ENCODE peak calls at places on chromosomes 13 and 19, in ten cellular contexts. P is HFF-Myc, L is fibroblast of the aortic adventitia, T is bronchial epithelial cell, J is Calu3, V is progenitor cell of endocrine pancreas, C is RWPE1, A is MCF 10A, O is heart left ventricle, B is WTC11. R is an unnamed sample.

GRCh38 chr13:37026778-37027177 is 26.2 kb downstream of the EXOSC8 start:
- DNase-seq in P (no peak), L (no peak), T (peak; percentile 17), J (no peak), V (no peak), C (no peak), A (no peak), O (no peak), B (no peak), R (no peak)

GRCh38 chr13:51501592-51502205 is 48.9 kb upstream of the INTS6 start:
- DNase-seq in P (no peak), L (peak; percentile 46), T (peak; percentile 75), J (no peak), V (no peak), C (no peak), A (peak; percentile 62), O (no peak), B (no peak), R (no peak)

GRCh38 chr19:33411621-33412180 is 38.2 kb downstream of the CEBPG start:
- DNase-seq in P (no peak), L (no peak), T (no peak), J (no peak), V (no peak), C (no peak), A (no peak), O (no peak), B (no peak), R (no peak)

GRCh38 chr19:13226983-13227382 is 76.8 kb downstream of the IER2 start:
- DNase-seq in P (no peak), L (no peak), T (no peak), J (no peak), V (no peak), C (no peak), A (no peak), O (no peak), B (no peak), R (no peak)

GRCh38 chr13:31803327-31803726 is 64.0 kb downstream of the RXFP2 start:
- DNase-seq in P (no peak), L (no peak), T (no peak), J (no peak), V (no peak), C (no peak), A (no peak), O (no peak), B (no peak), R (no peak)

GRCh38 chr13:50222569-50223332 is 207.5 kb downstream of the KCNRG start:
- DNase-seq in P (peak; percentile 51), L (peak; percentile 95), T (peak; percentile 82), J (no peak), V (no peak), C (peak; percentile 27), A (peak; percentile 95), O (peak; percentile 30), B (peak; percentile 14), R (no peak)

GRCh38 chr19:13056052-13056660 is 46.5 kb downstream of the LYL1 start:
- DNase-seq in P (peak; percentile 67), L (peak; percentile 78), T (peak; percentile 71), J (peak; percentile 45), V (no peak), C (peak; percentile 94), A (peak; percentile 90), O (peak; percentile 70), B (peak; percentile 62), R (no peak)

GRCh38 chr19:19032420-19033175 is 719 bp downstream of the SUGP2 start:
- DNase-seq in P (peak; percentile 77), L (peak; percentile 93), T (peak; percentile 81), J (no peak), V (peak; percentile 66), C (peak; percentile 80), A (peak; percentile 13), O (peak; percentile 97), B (peak; percentile 95), R (peak; percentile 85)

GRCh38 chr19:18062043-18062442 is 24.7 kb downstream of the IL12RB1 start:
- DNase-seq in P (no peak), L (no peak), T (no peak), J (no peak), V (no peak), C (no peak), A (no peak), O (no peak), B (no peak), R (no peak)

GRCh38 chr19:50798116-50798942 is 8.1 kb downstream of the ACP4 start:
- DNase-seq in P (no peak), L (no peak), T (no peak), J (no peak), V (no peak), C (no peak), A (no peak), O (no peak), B (no peak), R (no peak)

DNA sequence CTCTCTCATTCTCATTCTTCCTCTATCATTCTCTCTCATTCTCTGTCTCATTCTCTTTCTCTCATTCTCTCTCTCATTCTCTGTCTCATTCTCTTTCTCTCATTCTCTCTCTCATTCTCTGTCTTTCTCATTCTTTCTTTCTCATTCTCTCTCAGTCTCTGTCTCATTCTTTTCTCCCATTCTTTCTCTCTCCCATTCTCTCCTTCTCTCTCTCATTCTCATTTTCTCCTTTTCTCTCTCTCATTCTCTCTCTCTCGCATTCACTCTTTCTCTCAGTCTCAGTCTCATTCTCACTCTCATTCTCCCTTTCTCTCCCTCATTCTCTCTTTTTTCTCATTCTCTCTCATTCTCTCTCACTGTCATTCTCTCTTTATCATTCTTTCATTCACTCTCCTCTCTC is 152.0 kb upstream of the UQCRFS1 start:
- DNase-seq in P (no peak), L (no peak), T (no peak), J (no peak), V (no peak), C (no peak), A (no peak), O (no peak), B (no peak), R (no peak)
- TF ChIP-seq CTCF in P (no peak), L (no peak), T (no peak), J (no peak), V (no peak), C (no peak), A (no peak), O (no peak), B (no peak), R (no peak)

DNA sequence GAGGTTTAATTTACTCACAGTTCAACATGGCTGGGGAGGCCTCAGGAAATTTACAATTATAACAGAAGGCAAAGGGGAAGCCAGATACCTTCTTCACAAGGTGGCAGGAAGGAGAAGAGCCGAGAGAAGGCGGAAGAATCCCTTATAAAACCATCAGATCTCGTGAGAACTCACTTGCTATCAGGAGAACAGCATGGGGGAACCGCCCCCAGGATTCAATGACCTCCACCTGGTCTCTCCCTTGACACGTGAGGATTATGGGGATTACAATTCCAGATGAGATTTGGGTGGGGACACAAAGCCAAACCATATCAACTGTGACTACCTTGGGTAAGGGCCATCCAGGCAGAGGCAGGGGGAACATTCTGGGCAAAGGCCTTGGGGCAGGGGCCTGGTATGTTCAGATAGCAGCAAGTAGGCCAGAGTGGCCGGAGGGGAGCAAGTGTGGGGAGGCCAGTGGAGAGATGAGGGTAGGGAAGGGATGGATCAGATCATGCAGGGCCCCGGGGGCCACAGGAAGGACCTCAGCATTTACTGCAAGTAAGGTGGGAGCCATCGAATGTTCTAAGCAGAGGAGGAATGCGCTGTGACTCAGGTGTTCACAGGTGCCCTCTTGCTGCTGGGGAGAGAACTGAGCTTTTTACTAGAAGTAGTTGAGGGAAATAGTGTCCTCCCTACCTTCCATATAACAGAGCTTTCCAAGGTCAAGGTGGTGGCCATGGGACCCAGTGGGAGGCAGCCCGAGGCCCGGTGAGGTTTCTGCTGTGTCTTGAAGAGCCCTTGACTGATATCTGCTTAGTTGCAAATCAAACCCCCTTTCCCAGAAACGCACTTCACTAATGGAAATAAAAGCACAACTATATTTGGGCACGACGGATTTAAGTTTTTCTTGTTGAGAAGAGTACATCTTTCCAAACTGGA is 18.0 kb downstream of the RAB3D start:
- DNase-seq in P (no peak), L (no peak), T (no peak), J (no peak), V (no peak), C (no peak), A (no peak), O (no peak), B (no peak), R (no peak)
- TF ChIP-seq CTCF in P (no peak), L (no peak), T (peak; percentile 44), J (no peak), V (peak; percentile 21), C (no peak), A (no peak), O (no peak), B (no peak), R (no peak)

GRCh38 chr19:7172794-7173193 is 103.3 kb downstream of the ZNF557 start:
- DNase-seq in P (no peak), L (no peak), T (no peak), J (no peak), V (no peak), C (no peak), A (no peak), O (no peak), B (no peak), R (no peak)
- TF ChIP-seq CTCF in P (no peak), L (no peak), T (no peak), J (no peak), V (no peak), C (no peak), A (no peak), O (no peak), B (no peak), R (no peak)

DNA sequence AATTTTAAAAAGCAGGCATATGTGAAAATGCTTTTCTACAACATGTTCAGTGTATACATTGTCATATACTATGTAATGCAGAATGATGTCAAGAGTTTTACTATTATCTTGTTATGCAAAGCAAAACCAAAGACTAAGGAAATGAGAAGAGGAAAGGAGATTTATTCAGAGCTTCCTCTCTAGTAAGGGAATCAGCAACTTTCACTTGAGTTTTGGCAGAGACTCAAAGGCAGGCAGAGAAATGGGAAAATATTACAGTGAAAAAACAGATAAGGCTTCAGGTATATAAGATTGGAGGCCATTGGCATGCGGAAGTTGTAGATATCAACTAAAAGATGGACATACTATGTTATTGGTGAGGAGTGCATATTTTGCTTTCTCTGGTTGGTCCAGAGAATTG is 512.0 kb upstream of the PCDH20 start:
- DNase-seq in P (no peak), L (no peak), T (no peak), J (no peak), V (no peak), C (no peak), A (no peak), O (no peak), B (no peak), R (no peak)
- TF ChIP-seq CTCF in P (no peak), L (no peak), T (no peak), J (no peak), V (no peak), C (no peak), A (no peak), O (no peak), B (no peak), R (no peak)